ENCODE peak calls at places on chromosomes 12 and 14, in eight cellular contexts. One of them, this sample, is unnamed.

GRCh38 chr12:124292385-124292784 is 2.5 kb upstream of the RFLNA start:
- DNase-seq in heart left ventricle: no peak
- DNase-seq in RWPE1: no peak
- DNase-seq in AG08396: no peak
- DNase-seq in kidney tubule cell: no peak
- DNase-seq in AG09309: no peak
- DNase-seq in HS-5: no peak
- DNase-seq in neural crest cell: no peak
- DNase-seq in this sample: no peak

GRCh38 chr12:51976376-51977160 is 25.1 kb downstream of the ACVR1B start:
- DNase-seq in heart left ventricle: no peak
- DNase-seq in RWPE1: no peak
- DNase-seq in AG08396: no peak
- DNase-seq in kidney tubule cell: peak
- DNase-seq in AG09309: peak
- DNase-seq in HS-5: peak
- DNase-seq in neural crest cell: no peak
- DNase-seq in this sample: peak

GRCh38 chr12:97568336-97569180 is 106.0 kb downstream of the RMST start:
- DNase-seq in heart left ventricle: no peak
- DNase-seq in RWPE1: peak
- DNase-seq in AG08396: no peak
- DNase-seq in kidney tubule cell: peak
- DNase-seq in AG09309: no peak
- DNase-seq in HS-5: no peak
- DNase-seq in neural crest cell: no peak
- DNase-seq in this sample: peak

GRCh38 chr14:35821546-35822411 is 4.4 kb upstream of the BRMS1L start:
- DNase-seq in heart left ventricle: no peak
- DNase-seq in RWPE1: no peak
- DNase-seq in AG08396: peak
- DNase-seq in kidney tubule cell: peak
- DNase-seq in AG09309: no peak
- DNase-seq in HS-5: no peak
- DNase-seq in neural crest cell: no peak
- DNase-seq in this sample: peak

GRCh38 chr14:99562848-99563748 is 40.9 kb downstream of the CCDC85C start:
- DNase-seq in heart left ventricle: peak
- DNase-seq in RWPE1: peak
- DNase-seq in AG08396: peak
- DNase-seq in kidney tubule cell: peak
- DNase-seq in AG09309: no peak
- DNase-seq in HS-5: no peak
- DNase-seq in neural crest cell: peak
- DNase-seq in this sample: peak

GRCh38 chr14:101854366-101854765 is 92.9 kb downstream of the PPP2R5C start:
- DNase-seq in heart left ventricle: no peak
- DNase-seq in RWPE1: no peak
- DNase-seq in AG08396: no peak
- DNase-seq in kidney tubule cell: peak
- DNase-seq in AG09309: no peak
- DNase-seq in HS-5: no peak
- DNase-seq in neural crest cell: no peak
- DNase-seq in this sample: no peak

GRCh38 chr14:90614696-90615260 is 201.5 kb downstream of the TTC7B start:
- DNase-seq in heart left ventricle: no peak
- DNase-seq in RWPE1: no peak
- DNase-seq in AG08396: no peak
- DNase-seq in kidney tubule cell: no peak
- DNase-seq in AG09309: no peak
- DNase-seq in HS-5: no peak
- DNase-seq in neural crest cell: no peak
- DNase-seq in this sample: no peak

GRCh38 chr12:98355322-98355721 is 160.1 kb upstream of the TMPO start:
- DNase-seq in heart left ventricle: no peak
- DNase-seq in RWPE1: peak
- DNase-seq in AG08396: no peak
- DNase-seq in kidney tubule cell: peak
- DNase-seq in AG09309: no peak
- DNase-seq in HS-5: peak
- DNase-seq in neural crest cell: no peak
- DNase-seq in this sample: no peak

GRCh38 chr14:58699656-58700055 is 61.9 kb downstream of the DACT1 start:
- DNase-seq in heart left ventricle: no peak
- DNase-seq in RWPE1: no peak
- DNase-seq in AG08396: no peak
- DNase-seq in kidney tubule cell: no peak
- DNase-seq in AG09309: no peak
- DNase-seq in HS-5: no peak
- DNase-seq in neural crest cell: no peak
- DNase-seq in this sample: no peak

GRCh38 chr14:85599939-85600338 is 70.0 kb downstream of the FLRT2 start:
- DNase-seq in heart left ventricle: no peak
- DNase-seq in RWPE1: no peak
- DNase-seq in AG08396: no peak
- DNase-seq in kidney tubule cell: no peak
- DNase-seq in AG09309: peak
- DNase-seq in HS-5: no peak
- DNase-seq in neural crest cell: no peak
- DNase-seq in this sample: no peak

GRCh38 chr14:53226553-53226952 is 73.4 kb upstream of the DDHD1 start:
- DNase-seq in heart left ventricle: peak
- DNase-seq in RWPE1: no peak
- DNase-seq in AG08396: no peak
- DNase-seq in kidney tubule cell: no peak
- DNase-seq in AG09309: no peak
- DNase-seq in HS-5: no peak
- DNase-seq in neural crest cell: no peak
- DNase-seq in this sample: no peak

GRCh38 chr14:100907240-100907639 is 3.7 kb upstream of the RTL1 start:
- DNase-seq in heart left ventricle: no peak
- DNase-seq in RWPE1: no peak
- DNase-seq in AG08396: no peak
- DNase-seq in kidney tubule cell: no peak
- DNase-seq in AG09309: no peak
- DNase-seq in HS-5: no peak
- DNase-seq in neural crest cell: no peak
- DNase-seq in this sample: no peak

GRCh38 chr14:80637726-80638619 is 303.6 kb downstream of the CEP128 start:
- DNase-seq in heart left ventricle: no peak
- DNase-seq in RWPE1: no peak
- DNase-seq in AG08396: no peak
- DNase-seq in kidney tubule cell: no peak
- DNase-seq in AG09309: peak
- DNase-seq in HS-5: no peak
- DNase-seq in neural crest cell: no peak
- DNase-seq in this sample: no peak

GRCh38 chr14:29069228-29069627 is 302.6 kb downstream of the FOXG1 start:
- DNase-seq in heart left ventricle: no peak
- DNase-seq in RWPE1: no peak
- DNase-seq in AG08396: no peak
- DNase-seq in kidney tubule cell: no peak
- DNase-seq in AG09309: no peak
- DNase-seq in HS-5: no peak
- DNase-seq in neural crest cell: no peak
- DNase-seq in this sample: no peak

GRCh38 chr14:59229653-59230406 is 41.4 kb downstream of the DAAM1 start:
- DNase-seq in heart left ventricle: peak
- DNase-seq in RWPE1: no peak
- DNase-seq in AG08396: no peak
- DNase-seq in kidney tubule cell: no peak
- DNase-seq in AG09309: no peak
- DNase-seq in HS-5: no peak
- DNase-seq in neural crest cell: no peak
- DNase-seq in this sample: no peak

GRCh38 chr12:89353823-89354629 is 1.7 kb upstream of the DUSP6 start:
- DNase-seq in heart left ventricle: peak
- DNase-seq in RWPE1: peak
- DNase-seq in AG08396: peak
- DNase-seq in kidney tubule cell: peak
- DNase-seq in AG09309: no peak
- DNase-seq in HS-5: no peak
- DNase-seq in neural crest cell: peak
- DNase-seq in this sample: peak

GRCh38 chr14:27613102-27613501 is 1015.3 kb upstream of the NOVA1 start:
- DNase-seq in heart left ventricle: no peak
- DNase-seq in RWPE1: no peak
- DNase-seq in AG08396: no peak
- DNase-seq in kidney tubule cell: no peak
- DNase-seq in AG09309: no peak
- DNase-seq in HS-5: no peak
- DNase-seq in neural crest cell: no peak
- DNase-seq in this sample: no peak

GRCh38 chr12:127411981-127412380 is 855.0 kb upstream of the TMEM132C start:
- DNase-seq in heart left ventricle: no peak
- DNase-seq in RWPE1: no peak
- DNase-seq in AG08396: no peak
- DNase-seq in kidney tubule cell: no peak
- DNase-seq in AG09309: no peak
- DNase-seq in HS-5: no peak
- DNase-seq in neural crest cell: no peak
- DNase-seq in this sample: no peak

GRCh38 chr12:53299454-53300180 is at the start of gene MYG1:
- DNase-seq in heart left ventricle: peak
- DNase-seq in RWPE1: peak
- DNase-seq in AG08396: peak
- DNase-seq in kidney tubule cell: peak
- DNase-seq in AG09309: no peak
- DNase-seq in HS-5: no peak
- DNase-seq in neural crest cell: peak
- DNase-seq in this sample: peak

GRCh38 chr12:129337413-129337812 is 484.1 kb downstream of the GLT1D1 start:
- DNase-seq in heart left ventricle: no peak
- DNase-seq in RWPE1: no peak
- DNase-seq in AG08396: no peak
- DNase-seq in kidney tubule cell: no peak
- DNase-seq in AG09309: no peak
- DNase-seq in HS-5: no peak
- DNase-seq in neural crest cell: no peak
- DNase-seq in this sample: no peak